ENCODE peak calls at places on chromosomes 2 and 18, in eight cellular contexts. E, Z, X, C, M, S, R and I are unnamed samples.

GRCh38 chr2:64737547-64737946 is 83.8 kb upstream of the SERTAD2 start:
- DNase-seq in E (no peak), Z (no peak), X (no peak), C (no peak), M (no peak), S (peak), R (no peak), I (no peak)

GRCh38 chr18:70195852-70196434 is 9.5 kb downstream of the RTTN start:
- DNase-seq in E (no peak), Z (no peak), X (peak), C (no peak), M (no peak), S (peak), R (peak), I (no peak)

GRCh38 chr2:43026451-43027102 is 199.8 kb downstream of the ZFP36L2 start:
- DNase-seq in E (no peak), Z (no peak), X (no peak), C (no peak), M (no peak), S (no peak), R (no peak), I (no peak)

GRCh38 chr2:237563816-237564215 is 2.6 kb upstream of the PRLH start:
- DNase-seq in E (no peak), Z (peak), X (peak), C (no peak), M (peak), S (no peak), R (peak), I (no peak)

GRCh38 chr2:17538022-17538843 is 2.3 kb upstream of the VSNL1 start:
- DNase-seq in E (no peak), Z (peak), X (peak), C (no peak), M (peak), S (peak), R (peak), I (no peak)

GRCh38 chr18:11553098-11553940 is 56.1 kb upstream of the SLC35G4 start:
- DNase-seq in E (peak), Z (no peak), X (peak), C (no peak), M (peak), S (peak), R (peak), I (no peak)

GRCh38 chr2:227377461-227378351 is 1.4 kb downstream of the TM4SF20 start:
- DNase-seq in E (no peak), Z (no peak), X (no peak), C (no peak), M (no peak), S (no peak), R (peak), I (no peak)

GRCh38 chr2:129748653-129749052 is 230.8 kb upstream of the RAB6C start:
- DNase-seq in E (no peak), Z (no peak), X (no peak), C (no peak), M (peak), S (no peak), R (peak), I (no peak)

GRCh38 chr2:227888289-227888688 is 16.9 kb downstream of the DAW1 start:
- DNase-seq in E (no peak), Z (no peak), X (no peak), C (no peak), M (peak), S (no peak), R (peak), I (no peak)

GRCh38 chr2:67982956-67983355 is 79.8 kb downstream of the C1D start:
- DNase-seq in E (no peak), Z (no peak), X (peak), C (no peak), M (no peak), S (peak), R (no peak), I (no peak)

GRCh38 chr2:72040629-72041403 is 106.8 kb downstream of the CYP26B1 start:
- DNase-seq in E (no peak), Z (no peak), X (no peak), C (no peak), M (no peak), S (no peak), R (no peak), I (no peak)

GRCh38 chr2:77508511-77508910 is 13.7 kb downstream of the LRRTM4 start:
- DNase-seq in E (no peak), Z (no peak), X (no peak), C (no peak), M (no peak), S (no peak), R (no peak), I (no peak)

GRCh38 chr2:205763708-205764501 is 81.6 kb downstream of the NRP2 start:
- DNase-seq in E (peak), Z (peak), X (peak), C (no peak), M (peak), S (peak), R (peak), I (no peak)

GRCh38 chr18:39523281-39523680 is 1957.7 kb upstream of the CELF4 start:
- DNase-seq in E (peak), Z (no peak), X (peak), C (no peak), M (no peak), S (peak), R (no peak), I (no peak)

GRCh38 chr2:218679119-218679518 is 7.2 kb downstream of the STK36 start:
- DNase-seq in E (no peak), Z (no peak), X (no peak), C (no peak), M (no peak), S (peak), R (no peak), I (no peak)

GRCh38 chr2:96764253-96764637 is 3.5 kb downstream of the CNNM4 start:
- DNase-seq in E (no peak), Z (no peak), X (no peak), C (peak), M (no peak), S (no peak), R (peak), I (peak)

GRCh38 chr2:181430406-181431199 is 26.6 kb upstream of the ITGA4 start:
- DNase-seq in E (no peak), Z (no peak), X (peak), C (no peak), M (no peak), S (peak), R (peak), I (no peak)

GRCh38 chr18:43031169-43031568 is 84.3 kb downstream of the RIT2 start:
- DNase-seq in E (no peak), Z (no peak), X (no peak), C (no peak), M (no peak), S (no peak), R (no peak), I (no peak)

GRCh38 chr2:44100351-44100750 is 68.3 kb upstream of the PPM1B start:
- DNase-seq in E (peak), Z (no peak), X (peak), C (peak), M (no peak), S (peak), R (no peak), I (no peak)

GRCh38 chr2:191941376-191941775 is 94.5 kb upstream of the CAVIN2 start:
- DNase-seq in E (no peak), Z (no peak), X (no peak), C (no peak), M (no peak), S (no peak), R (no peak), I (no peak)

GRCh38 chr2:26639685-26640240 is 1.4 kb downstream of the CIB4 start:
- DNase-seq in E (no peak), Z (no peak), X (no peak), C (no peak), M (peak), S (no peak), R (no peak), I (no peak)

GRCh38 chr2:113164234-113164929 is 9.4 kb upstream of the PSD4 start:
- DNase-seq in E (no peak), Z (no peak), X (peak), C (no peak), M (no peak), S (no peak), R (no peak), I (no peak)

GRCh38 chr18:10139783-10140410 is 226.1 kb downstream of the VAPA start:
- DNase-seq in E (no peak), Z (no peak), X (peak), C (no peak), M (no peak), S (peak), R (no peak), I (no peak)

GRCh38 chr2:234032301-234032856 is 18.1 kb upstream of the SPP2 start:
- DNase-seq in E (peak), Z (no peak), X (peak), C (no peak), M (no peak), S (peak), R (no peak), I (no peak)

GRCh38 chr2:98786179-98786578 is 55.2 kb upstream of the MGAT4A start:
- DNase-seq in E (no peak), Z (no peak), X (no peak), C (no peak), M (no peak), S (no peak), R (no peak), I (no peak)

GRCh38 chr18:27447530-27447929 is 262.4 kb upstream of the CHST9 start:
- DNase-seq in E (no peak), Z (no peak), X (no peak), C (no peak), M (no peak), S (no peak), R (no peak), I (no peak)

GRCh38 chr2:130727286-130727924 is 1.5 kb upstream of the GPR148 start:
- DNase-seq in E (no peak), Z (peak), X (peak), C (peak), M (peak), S (peak), R (peak), I (peak)

GRCh38 chr2:20447437-20448245 is 767 bp downstream of the RHOB start:
- DNase-seq in E (no peak), Z (peak), X (peak), C (peak), M (peak), S (peak), R (peak), I (peak)

GRCh38 chr2:65215946-65216345 is 11.7 kb upstream of the ACTR2 start:
- DNase-seq in E (no peak), Z (no peak), X (no peak), C (no peak), M (no peak), S (no peak), R (no peak), I (no peak)

GRCh38 chr2:36456227-36456788 is 100.7 kb downstream of the CRIM1 start:
- DNase-seq in E (no peak), Z (peak), X (peak), C (peak), M (no peak), S (peak), R (no peak), I (no peak)

GRCh38 chr2:177604291-177605065 is 211.9 kb downstream of the AGPS start:
- DNase-seq in E (peak), Z (no peak), X (peak), C (peak), M (peak), S (peak), R (peak), I (no peak)

GRCh38 chr2:158667567-158667966 is 127.5 kb upstream of the DAPL1 start:
- DNase-seq in E (peak), Z (no peak), X (peak), C (no peak), M (no peak), S (peak), R (no peak), I (no peak)

GRCh38 chr18:25192065-25192464 is 159.9 kb downstream of the ZNF521 start:
- DNase-seq in E (no peak), Z (no peak), X (no peak), C (no peak), M (no peak), S (no peak), R (peak), I (no peak)

GRCh38 chr2:172196768-172197322 is 94.1 kb upstream of the DLX2 start:
- DNase-seq in E (no peak), Z (peak), X (peak), C (no peak), M (no peak), S (peak), R (no peak), I (no peak)

GRCh38 chr18:77067315-77068061 is 65.1 kb downstream of the MBP start:
- DNase-seq in E (peak), Z (peak), X (peak), C (peak), M (no peak), S (peak), R (no peak), I (no peak)

GRCh38 chr2:62149708-62150107 is 46.2 kb upstream of the B3GNT2 start:
- DNase-seq in E (peak), Z (no peak), X (peak), C (no peak), M (no peak), S (peak), R (no peak), I (no peak)

GRCh38 chr2:40606862-40607261 is 155.0 kb upstream of the SLC8A1 start:
- DNase-seq in E (no peak), Z (no peak), X (peak), C (no peak), M (no peak), S (peak), R (no peak), I (no peak)

GRCh38 chr2:128512664-128513415 is 194.2 kb upstream of the HS6ST1 start:
- DNase-seq in E (no peak), Z (no peak), X (peak), C (no peak), M (no peak), S (no peak), R (no peak), I (no peak)

GRCh38 chr2:32841931-32842898 is 104.5 kb upstream of the LTBP1 start:
- DNase-seq in E (no peak), Z (no peak), X (no peak), C (no peak), M (no peak), S (no peak), R (no peak), I (no peak)

GRCh38 chr2:10911291-10912075 is at the start of gene KCNF1:
- DNase-seq in E (no peak), Z (no peak), X (peak), C (no peak), M (peak), S (peak), R (peak), I (no peak)
- TF ChIP-seq CTCF in E (peak), Z (no peak), X (peak), C (no peak), M (peak), S (peak), R (peak), I (no peak)

GRCh38 chr2:231361701-231362588 is 33.6 kb upstream of the B3GNT7 start:
- DNase-seq in E (no peak), Z (no peak), X (no peak), C (no peak), M (no peak), S (no peak), R (no peak), I (peak)
- TF ChIP-seq CTCF in E (no peak), Z (no peak), X (no peak), C (no peak), M (peak), S (no peak), R (no peak), I (no peak)

DNA sequence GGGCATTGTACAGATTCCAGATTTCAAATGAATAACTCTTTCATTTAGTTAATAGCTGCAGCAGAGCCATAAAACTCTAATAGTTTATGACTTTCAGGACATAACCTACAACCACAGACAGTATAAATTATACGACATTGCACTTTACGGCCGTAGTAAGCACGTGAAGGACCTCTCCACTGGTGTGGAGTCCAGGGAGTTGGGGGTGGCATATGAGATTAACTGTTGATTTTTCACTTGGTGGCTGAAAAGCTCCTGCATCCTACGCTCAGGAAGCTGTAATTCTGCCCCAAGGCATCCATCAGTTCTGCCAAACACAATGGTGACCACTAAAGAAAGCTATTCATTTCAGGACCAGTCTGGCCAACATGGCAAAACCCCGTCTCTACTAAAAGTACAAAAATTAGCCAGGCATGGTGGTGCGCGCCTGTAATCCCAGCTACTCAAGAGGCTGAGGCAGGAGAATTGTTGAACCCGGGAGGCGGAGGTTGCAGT is 376.3 kb downstream of the SOX11 start:
- DNase-seq in E (no peak), Z (no peak), X (no peak), C (no peak), M (no peak), S (no peak), R (no peak), I (no peak)
- TF ChIP-seq CTCF in E (no peak), Z (no peak), X (no peak), C (no peak), M (no peak), S (no peak), R (no peak), I (no peak)

GRCh38 chr2:1854747-1855146 is 110.4 kb upstream of the PXDN start:
- DNase-seq in E (no peak), Z (no peak), X (peak), C (no peak), M (peak), S (peak), R (peak), I (no peak)
- TF ChIP-seq CTCF in E (peak), Z (peak), X (peak), C (peak), M (peak), S (peak), R (peak), I (no peak)